ENCODE peak calls at places on chromosomes 1 and 21, in five cellular contexts. One of them, this sample, is unnamed.

GRCh38 chr1:161082996-161083742 is 6.2 kb downstream of the NECTIN4 start:
- DNase-seq in fibroblast of lung: peak
- DNase-seq in Peyer's patch: peak
- DNase-seq in left ventricle myocardium inferior: peak
- DNase-seq in type B pancreatic cell: no peak
- DNase-seq in this sample: peak

GRCh38 chr21:26587621-26588260 is 14.7 kb upstream of the CYYR1 start:
- DNase-seq in fibroblast of lung: peak
- DNase-seq in Peyer's patch: no peak
- DNase-seq in left ventricle myocardium inferior: no peak
- DNase-seq in type B pancreatic cell: no peak
- DNase-seq in this sample: peak

GRCh38 chr1:154967331-154967950 is 3.1 kb downstream of the SHC1 start:
- DNase-seq in fibroblast of lung: no peak
- DNase-seq in Peyer's patch: no peak
- DNase-seq in left ventricle myocardium inferior: no peak
- DNase-seq in type B pancreatic cell: no peak
- DNase-seq in this sample: no peak

GRCh38 chr1:67339623-67340343 is 32.1 kb downstream of the IL12RB2 start:
- DNase-seq in fibroblast of lung: peak
- DNase-seq in Peyer's patch: no peak
- DNase-seq in left ventricle myocardium inferior: no peak
- DNase-seq in type B pancreatic cell: no peak
- DNase-seq in this sample: no peak

GRCh38 chr21:20999567-21000169 is 1.5 kb downstream of the NCAM2 start:
- DNase-seq in fibroblast of lung: peak
- DNase-seq in Peyer's patch: no peak
- DNase-seq in left ventricle myocardium inferior: no peak
- DNase-seq in type B pancreatic cell: no peak
- DNase-seq in this sample: no peak

GRCh38 chr1:192884241-192884640 is 75.4 kb downstream of the RGS2 start:
- DNase-seq in fibroblast of lung: no peak
- DNase-seq in Peyer's patch: no peak
- DNase-seq in left ventricle myocardium inferior: no peak
- DNase-seq in type B pancreatic cell: no peak
- DNase-seq in this sample: no peak

GRCh38 chr1:193566735-193567134 is 380.3 kb upstream of the B3GALT2 start:
- DNase-seq in fibroblast of lung: no peak
- DNase-seq in Peyer's patch: no peak
- DNase-seq in left ventricle myocardium inferior: no peak
- DNase-seq in type B pancreatic cell: no peak
- DNase-seq in this sample: no peak

GRCh38 chr1:31570906-31571305 is 5.4 kb upstream of the TINAGL1 start:
- DNase-seq in fibroblast of lung: no peak
- DNase-seq in Peyer's patch: no peak
- DNase-seq in left ventricle myocardium inferior: no peak
- DNase-seq in type B pancreatic cell: no peak
- DNase-seq in this sample: no peak

GRCh38 chr21:43269461-43269860 is 100.7 kb downstream of the CRYAA start:
- DNase-seq in fibroblast of lung: no peak
- DNase-seq in Peyer's patch: no peak
- DNase-seq in left ventricle myocardium inferior: peak
- DNase-seq in type B pancreatic cell: no peak
- DNase-seq in this sample: no peak

GRCh38 chr1:117237701-117238413 is 27.1 kb upstream of the VTCN1 start:
- DNase-seq in fibroblast of lung: peak
- DNase-seq in Peyer's patch: no peak
- DNase-seq in left ventricle myocardium inferior: no peak
- DNase-seq in type B pancreatic cell: no peak
- DNase-seq in this sample: no peak

GRCh38 chr1:109732390-109732763 is 8.5 kb downstream of the GSTM3 start:
- DNase-seq in fibroblast of lung: no peak
- DNase-seq in Peyer's patch: no peak
- DNase-seq in left ventricle myocardium inferior: no peak
- DNase-seq in type B pancreatic cell: no peak
- DNase-seq in this sample: no peak

GRCh38 chr1:199123615-199124014 is 484.8 kb downstream of the PTPRC start:
- DNase-seq in fibroblast of lung: peak
- DNase-seq in Peyer's patch: no peak
- DNase-seq in left ventricle myocardium inferior: no peak
- DNase-seq in type B pancreatic cell: no peak
- DNase-seq in this sample: no peak

GRCh38 chr21:43779660-43780059 is 3.6 kb upstream of the CSTB start:
- DNase-seq in fibroblast of lung: no peak
- DNase-seq in Peyer's patch: no peak
- DNase-seq in left ventricle myocardium inferior: no peak
- DNase-seq in type B pancreatic cell: no peak
- DNase-seq in this sample: no peak

GRCh38 chr1:156458181-156458503 is 42.4 kb downstream of the MEF2D start:
- DNase-seq in fibroblast of lung: peak
- DNase-seq in Peyer's patch: no peak
- DNase-seq in left ventricle myocardium inferior: no peak
- DNase-seq in type B pancreatic cell: no peak
- DNase-seq in this sample: no peak

GRCh38 chr1:184838374-184838995 is 83.8 kb upstream of the EDEM3 start:
- DNase-seq in fibroblast of lung: peak
- DNase-seq in Peyer's patch: no peak
- DNase-seq in left ventricle myocardium inferior: no peak
- DNase-seq in type B pancreatic cell: no peak
- DNase-seq in this sample: peak

GRCh38 chr1:31239653-31240241 is at the start of gene NKAIN1:
- DNase-seq in fibroblast of lung: peak
- DNase-seq in Peyer's patch: peak
- DNase-seq in left ventricle myocardium inferior: no peak
- DNase-seq in type B pancreatic cell: peak
- DNase-seq in this sample: no peak

GRCh38 chr1:216111842-216112241 is 311.4 kb downstream of the USH2A start:
- DNase-seq in fibroblast of lung: peak
- DNase-seq in Peyer's patch: no peak
- DNase-seq in left ventricle myocardium inferior: no peak
- DNase-seq in type B pancreatic cell: no peak
- DNase-seq in this sample: no peak

GRCh38 chr1:181083842-181084605 is 4.5 kb upstream of the IER5 start:
- DNase-seq in fibroblast of lung: peak
- DNase-seq in Peyer's patch: peak
- DNase-seq in left ventricle myocardium inferior: no peak
- DNase-seq in type B pancreatic cell: no peak
- DNase-seq in this sample: no peak
- TF ChIP-seq CTCF in fibroblast of lung: peak
- TF ChIP-seq CTCF in Peyer's patch: peak
- TF ChIP-seq CTCF in left ventricle myocardium inferior: peak
- TF ChIP-seq CTCF in type B pancreatic cell: peak
- TF ChIP-seq CTCF in this sample: peak

DNA sequence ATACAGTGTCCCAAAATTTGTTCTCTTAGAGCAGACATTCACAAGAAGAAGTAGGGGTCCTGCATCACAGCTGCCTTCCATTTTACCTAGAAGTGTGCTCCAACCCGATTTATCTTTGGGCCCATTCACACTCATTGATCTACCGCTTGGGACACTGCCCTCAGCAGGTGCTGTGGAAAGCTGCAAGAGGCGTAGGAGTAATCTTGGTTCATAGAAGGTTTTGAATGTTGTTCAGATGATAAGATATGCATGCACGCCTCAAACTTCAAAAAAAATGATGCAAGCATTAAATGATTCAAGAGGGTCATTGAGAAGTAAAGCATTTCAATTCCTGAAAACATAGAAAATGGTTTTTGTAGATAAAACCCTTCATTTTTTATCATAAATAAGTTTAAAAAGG is 18.6 kb upstream of the C1orf105 start:
- DNase-seq in fibroblast of lung: no peak
- DNase-seq in Peyer's patch: no peak
- DNase-seq in left ventricle myocardium inferior: no peak
- DNase-seq in type B pancreatic cell: no peak
- DNase-seq in this sample: no peak
- TF ChIP-seq CTCF in fibroblast of lung: peak
- TF ChIP-seq CTCF in Peyer's patch: no peak
- TF ChIP-seq CTCF in left ventricle myocardium inferior: no peak
- TF ChIP-seq CTCF in type B pancreatic cell: peak
- TF ChIP-seq CTCF in this sample: peak

GRCh38 chr1:8720347-8720746 is 97.1 kb downstream of the RERE start:
- DNase-seq in fibroblast of lung: no peak
- DNase-seq in Peyer's patch: no peak
- DNase-seq in left ventricle myocardium inferior: no peak
- DNase-seq in type B pancreatic cell: no peak
- DNase-seq in this sample: no peak

GRCh38 chr1:8721681-8722324 is 95.6 kb downstream of the RERE start:
- DNase-seq in fibroblast of lung: no peak
- DNase-seq in Peyer's patch: no peak
- DNase-seq in left ventricle myocardium inferior: no peak
- DNase-seq in type B pancreatic cell: no peak
- DNase-seq in this sample: no peak

GRCh38 chr1:8717148-8717547 is 100.3 kb downstream of the RERE start:
- DNase-seq in fibroblast of lung: no peak
- DNase-seq in Peyer's patch: no peak
- DNase-seq in left ventricle myocardium inferior: no peak
- DNase-seq in type B pancreatic cell: no peak
- DNase-seq in this sample: no peak

GRCh38 chr1:8716238-8716637 is 101.2 kb downstream of the RERE start:
- DNase-seq in fibroblast of lung: no peak
- DNase-seq in Peyer's patch: no peak
- DNase-seq in left ventricle myocardium inferior: no peak
- DNase-seq in type B pancreatic cell: no peak
- DNase-seq in this sample: no peak

GRCh38 chr1:8718878-8719361 is 98.5 kb downstream of the RERE start:
- DNase-seq in fibroblast of lung: no peak
- DNase-seq in Peyer's patch: no peak
- DNase-seq in left ventricle myocardium inferior: no peak
- DNase-seq in type B pancreatic cell: no peak
- DNase-seq in this sample: no peak
- TF ChIP-seq CTCF in fibroblast of lung: peak
- TF ChIP-seq CTCF in Peyer's patch: peak
- TF ChIP-seq CTCF in left ventricle myocardium inferior: peak
- TF ChIP-seq CTCF in type B pancreatic cell: peak
- TF ChIP-seq CTCF in this sample: no peak

GRCh38 chr1:66242646-66243547 is 291.1 kb upstream of the SGIP1 start:
- DNase-seq in fibroblast of lung: peak
- DNase-seq in Peyer's patch: peak
- DNase-seq in left ventricle myocardium inferior: peak
- DNase-seq in type B pancreatic cell: peak
- DNase-seq in this sample: peak
- TF ChIP-seq CTCF in fibroblast of lung: peak
- TF ChIP-seq CTCF in Peyer's patch: peak
- TF ChIP-seq CTCF in left ventricle myocardium inferior: peak
- TF ChIP-seq CTCF in type B pancreatic cell: peak
- TF ChIP-seq CTCF in this sample: peak